ENCODE peak calls at places on chromosome 22, in seven cellular contexts. S is HCEC 1CT; L is skeletal muscle cell; G is stimulated activated CD8-positive, alpha-beta memory T cell treated with anti-CD3 and anti-CD28 coated beads, Interleukin-7, amount 100 ng/mL, for 24 hours; A is nephron progenitor cell; U is NAMALWA; J is HEK293T. N is an unnamed sample.

GRCh38 chr22:36770946-36771340 is 5.0 kb downstream of the IFT27 start:
- DNase-seq in S (no peak), L (no peak), G (no peak), A (no peak), U (no peak), J (no peak), N (no peak)

GRCh38 chr22:46605117-46605516 is 15.1 kb upstream of the GRAMD4 start:
- DNase-seq in S (no peak), L (no peak), G (no peak), A (no peak), U (no peak), J (no peak), N (no peak)

GRCh38 chr22:28883917-28884753 is 763 bp downstream of the ZNRF3 start:
- DNase-seq in S (peak), L (no peak), G (no peak), A (peak), U (peak), J (peak), N (no peak)

GRCh38 chr22:23688121-23688520 is 2.7 kb upstream of the RGL4 start:
- DNase-seq in S (no peak), L (no peak), G (no peak), A (no peak), U (no peak), J (no peak), N (no peak)

GRCh38 chr22:25953919-25954318 is 211.9 kb downstream of the MYO18B start:
- DNase-seq in S (no peak), L (no peak), G (no peak), A (no peak), U (no peak), J (no peak), N (no peak)

GRCh38 chr22:46612341-46612903 is 7.8 kb upstream of the GRAMD4 start:
- DNase-seq in S (no peak), L (no peak), G (no peak), A (no peak), U (no peak), J (no peak), N (no peak)

GRCh38 chr22:37146507-37147180 is 3.1 kb downstream of the IL2RB start:
- DNase-seq in S (no peak), L (no peak), G (no peak), A (no peak), U (no peak), J (no peak), N (no peak)

GRCh38 chr22:43326342-43326825 is 16.8 kb downstream of the SCUBE1 start:
- DNase-seq in S (no peak), L (no peak), G (no peak), A (peak), U (no peak), J (no peak), N (no peak)

GRCh38 chr22:30279389-30279788 is 9.9 kb downstream of the CASTOR1 start:
- DNase-seq in S (no peak), L (no peak), G (no peak), A (no peak), U (no peak), J (no peak), N (no peak)

GRCh38 chr22:36562261-36562835 is 33.4 kb upstream of the EIF3D start:
- DNase-seq in S (peak), L (no peak), G (no peak), A (no peak), U (no peak), J (no peak), N (no peak)

GRCh38 chr22:49929553-49929979 is 11.1 kb downstream of the CRELD2 start:
- DNase-seq in S (peak), L (no peak), G (peak), A (peak), U (peak), J (peak), N (no peak)

GRCh38 chr22:17734197-17734596 is 40.1 kb downstream of the BID start:
- DNase-seq in S (no peak), L (no peak), G (no peak), A (no peak), U (no peak), J (no peak), N (no peak)

GRCh38 chr22:22820626-22821025 is 67.0 kb upstream of the IGLL5 start:
- DNase-seq in S (no peak), L (no peak), G (no peak), A (no peak), U (no peak), J (no peak), N (no peak)

N was measured in iPS DF 6.9.